ENCODE peak calls at places on chromosome X, in six cellular contexts. Y is suprapubic skin, A is transverse colon, I is A549, H is ovary, Q is upper lobe of left lung. X is an unnamed sample.

GRCh38 chrX:17986440-17986839 is 125.3 kb upstream of the RAI2 start:
- DNase-seq in Y (no peak), A (no peak), I (no peak), H (no peak), Q (no peak), X (no peak)

GRCh38 chrX:153969904-153970397 is 1.7 kb downstream of the HCFC1 start:
- DNase-seq in Y (no peak), A (no peak), I (no peak), H (peak; percentile 74), Q (peak; percentile 77), X (no peak)

GRCh38 chrX:114619874-114620273 is 36.0 kb downstream of the HTR2C start:
- DNase-seq in Y (no peak), A (no peak), I (no peak), H (no peak), Q (no peak), X (no peak)

GRCh38 chrX:66071116-66071515 is 31.2 kb upstream of the VSIG4 start:
- DNase-seq in Y (no peak), A (no peak), I (no peak), H (no peak), Q (no peak), X (no peak)

GRCh38 chrX:9465380-9466114 is 689 bp downstream of the TBL1X start:
- DNase-seq in Y (no peak), A (peak; percentile 23), I (peak; percentile 12), H (peak; percentile 42), Q (peak; percentile 87), X (no peak)

GRCh38 chrX:15606064-15606590 is 5.4 kb upstream of the ACE2 start:
- DNase-seq in Y (no peak), A (no peak), I (no peak), H (no peak), Q (no peak), X (no peak)

GRCh38 chrX:68945603-68946228 is 116.9 kb downstream of the EFNB1 start:
- DNase-seq in Y (no peak), A (peak; percentile 12), I (no peak), H (no peak), Q (no peak), X (peak; percentile 30)

GRCh38 chrX:22742174-22742573 is 257.6 kb upstream of the DDX53 start:
- DNase-seq in Y (no peak), A (no peak), I (no peak), H (no peak), Q (no peak), X (no peak)

GRCh38 chrX:16076834-16077233 is 46.5 kb upstream of the GRPR start:
- DNase-seq in Y (no peak), A (no peak), I (no peak), H (no peak), Q (no peak), X (no peak)

GRCh38 chrX:115892787-115893671 is 277.5 kb upstream of the AGTR2 start:
- DNase-seq in Y (no peak), A (peak; percentile 81), I (no peak), H (peak; percentile 76), Q (no peak), X (peak; percentile 80)

GRCh38 chrX:41823402-41823801 is 99.4 kb downstream of the GPR82 start:
- DNase-seq in Y (no peak), A (peak; percentile 37), I (no peak), H (no peak), Q (no peak), X (no peak)

GRCh38 chrX:115894087-115894486 is 276.5 kb upstream of the AGTR2 start:
- DNase-seq in Y (no peak), A (peak; percentile 31), I (no peak), H (peak; percentile 29), Q (no peak), X (no peak)

GRCh38 chrX:106481341-106481740 is 130.4 kb upstream of the RADX start:
- DNase-seq in Y (no peak), A (peak; percentile 35), I (peak; percentile 3), H (no peak), Q (no peak), X (no peak)

GRCh38 chrX:11672213-11672612 is 6.5 kb upstream of the ARHGAP6 start:
- DNase-seq in Y (no peak), A (no peak), I (no peak), H (no peak), Q (no peak), X (no peak)

GRCh38 chrX:112520124-112520523 is 159.6 kb downstream of the LHFPL1 start:
- DNase-seq in Y (no peak), A (no peak), I (no peak), H (no peak), Q (no peak), X (no peak)

GRCh38 chrX:97968376-97969104 is 1084.8 kb downstream of the RPA4 start:
- DNase-seq in Y (no peak), A (no peak), I (no peak), H (no peak), Q (no peak), X (no peak)

GRCh38 chrX:12890467-12890866 is 16.0 kb upstream of the TLR8 start:
- DNase-seq in Y (no peak), A (no peak), I (no peak), H (no peak), Q (no peak), X (no peak)

GRCh38 chrX:45788941-45789348 is 588.3 kb upstream of the DIPK2B start:
- DNase-seq in Y (no peak), A (no peak), I (no peak), H (no peak), Q (peak; percentile 40), X (peak; percentile 67)

DNA sequence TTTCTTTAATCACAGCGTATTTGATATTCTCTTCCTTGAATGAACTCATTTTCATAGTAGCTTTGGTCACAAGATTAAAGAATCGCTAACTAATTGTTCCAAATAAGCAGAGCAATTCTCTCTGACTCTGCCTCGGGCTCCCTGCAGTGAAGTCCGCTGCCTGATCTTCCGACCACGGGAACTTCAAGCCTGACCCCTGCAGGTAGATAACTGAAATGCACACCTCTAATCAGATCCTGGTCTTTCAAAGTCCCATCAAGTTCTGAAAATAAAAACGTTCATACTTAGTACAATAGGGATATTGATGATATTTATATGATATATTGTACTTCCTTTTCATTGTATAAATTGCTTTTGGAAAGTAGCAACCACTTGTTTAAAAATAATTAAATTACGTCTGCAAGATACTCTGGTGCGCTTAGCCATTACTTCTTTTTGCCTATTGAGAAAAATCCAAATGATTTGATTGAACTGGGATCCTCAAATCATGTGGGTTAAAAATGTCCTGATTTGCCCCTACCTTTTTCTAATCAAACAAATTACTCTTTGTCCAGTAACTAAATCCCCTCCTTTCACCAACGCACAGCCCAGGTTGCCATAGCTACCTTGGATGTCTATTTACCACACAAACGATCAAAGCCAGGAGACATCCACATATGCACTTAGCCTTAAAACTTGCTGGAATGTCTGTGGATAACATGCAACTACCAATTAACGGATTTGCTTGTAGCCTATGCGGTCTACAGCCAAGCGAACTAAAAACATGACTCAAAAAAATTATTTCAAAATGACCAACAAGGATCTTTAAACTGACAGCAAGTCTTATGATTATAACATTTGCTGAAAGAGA is 4.2 kb downstream of the MID1 start:
- DNase-seq in Y (no peak), A (peak; percentile 46), I (no peak), H (peak; percentile 33), Q (no peak), X (peak; percentile 72)
- H3K4me3 ChIP-seq in Y (no peak overlapping the region), A (no peak overlapping the region), I (peak overlapping the region; percentile 68), H (no peak overlapping the region), Q (peak overlapping the region; percentile 8), X (peak overlapping the region; percentile 20)

DNA sequence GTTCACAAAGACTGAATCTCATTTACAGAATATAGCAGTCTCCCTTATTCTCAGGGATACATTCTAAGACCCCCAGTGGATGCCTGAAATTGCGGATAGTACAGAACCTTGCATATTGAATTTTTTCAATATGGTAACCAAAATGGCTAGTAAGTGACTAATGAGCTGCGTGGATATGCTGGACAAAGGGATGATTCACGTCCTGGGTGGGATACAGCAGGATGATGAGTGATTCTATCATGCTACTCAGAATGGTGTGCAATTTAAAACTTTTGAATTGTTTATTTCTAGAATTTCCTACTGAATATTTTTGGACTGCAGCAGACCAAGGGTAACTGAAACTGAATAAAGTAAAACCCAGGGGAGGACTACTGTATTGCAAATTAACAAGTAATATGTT is 66.7 kb downstream of the STAG2 start:
- DNase-seq in Y (no peak), A (no peak), I (no peak), H (no peak), Q (no peak), X (no peak)
- TF ChIP-seq EP300 in Y (no peak), A (no peak), I (no peak), H (no peak), Q (no peak), X (no peak)

GRCh38 chrX:1629244-1629643 is 14.4 kb downstream of the ASMT start:
- DNase-seq in Y (no peak), A (no peak), I (no peak), H (no peak), Q (no peak), X (no peak)
- H3K4me3 ChIP-seq in Y (no peak overlapping the region), A (no peak overlapping the region), I (no peak overlapping the region), H (no peak overlapping the region), Q (no peak overlapping the region), X (no peak overlapping the region)

GRCh38 chrX:120468825-120469525 is at the start of gene LAMP2:
- DNase-seq in Y (peak; percentile 91), A (peak; percentile 90), I (peak; percentile 79), H (peak; percentile 87), Q (peak; percentile 97), X (peak; percentile 95)
- TF ChIP-seq EP300 in Y (no peak), A (no peak), I (no peak), H (no peak), Q (peak; percentile 33), X (no peak)

GRCh38 chrX:57137481-57137880 is 284 bp upstream of the SPIN2A start:
- DNase-seq in Y (no peak), A (no peak), I (no peak), H (no peak), Q (no peak), X (no peak)
- H3K4me3 ChIP-seq in Y (peak overlapping the region; percentile 38), A (no peak overlapping the region), I (no peak overlapping the region), H (no peak overlapping the region), Q (peak overlapping the region; percentile 15), X (peak overlapping the region; percentile 33)

GRCh38 chrX:73979551-73980131 is 324.3 kb upstream of the ZCCHC13 start:
- DNase-seq in Y (no peak), A (no peak), I (no peak), H (no peak), Q (no peak), X (no peak)

DNA sequence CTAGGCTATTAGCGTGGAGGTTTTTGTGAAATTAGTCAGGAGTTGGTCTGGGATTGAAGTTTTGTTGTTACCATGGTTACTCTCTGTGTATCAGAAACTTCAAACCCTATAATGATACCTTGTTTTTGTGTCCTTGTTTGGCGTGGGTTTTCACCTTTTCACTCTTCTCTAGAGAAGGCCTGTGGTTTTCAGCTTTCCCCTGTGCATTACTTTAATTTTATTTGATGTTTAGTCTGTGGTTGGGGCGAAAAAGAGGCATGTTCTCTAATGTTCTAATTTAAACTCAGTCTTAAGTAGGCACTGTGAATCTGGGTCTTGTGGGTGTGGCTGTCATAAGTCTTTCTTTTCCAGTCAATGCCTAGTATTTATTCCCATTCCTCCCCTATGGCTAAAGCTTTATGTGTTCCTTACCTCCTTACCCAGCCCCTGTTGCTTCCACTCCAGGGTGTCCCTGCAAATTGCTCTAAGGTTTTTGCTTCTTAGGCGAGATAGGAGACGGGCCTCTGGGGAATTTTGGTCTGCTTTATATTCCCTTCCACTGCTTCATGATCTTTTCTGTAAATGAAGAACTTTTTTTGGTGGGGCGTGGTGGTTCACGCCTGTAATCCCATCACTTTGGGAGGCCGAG is 326.3 kb upstream of the ZCCHC13 start:
- DNase-seq in Y (no peak), A (no peak), I (no peak), H (no peak), Q (no peak), X (no peak)
- TF ChIP-seq EP300 in Y (no peak), A (no peak), I (no peak), H (no peak), Q (no peak), X (no peak)

GRCh38 chrX:47574096-47574553 is 8.1 kb upstream of the TIMP1 start:
- DNase-seq in Y (no peak), A (no peak), I (no peak), H (peak; percentile 62), Q (peak; percentile 80), X (no peak)
- H3K4me3 ChIP-seq in Y (peak overlapping the region; percentile 34), A (peak overlapping the region; percentile 10), I (no peak overlapping the region), H (peak overlapping the region; percentile 31), Q (peak overlapping the region; percentile 35), X (peak overlapping the region; percentile 41)

X was measured in sigmoid colon.